ENCODE peak calls at places on chromosome 13, in ten cellular contexts. One of them, this sample, is unnamed.
A peak's percentile ranks its signal among the peaks of the same experiment; 100 is the strongest.

GRCh38 chr13:112885782-112886268 is 83.2 kb upstream of the MCF2L start:
- DNase-seq in ascending aorta: no peak
- DNase-seq in germinal center: no peak
- DNase-seq in stimulated activated CD8-positive, alpha-beta memory T cell treated with anti-CD3 and anti-CD28 coated beads, Interleukin-15, amount 100 ng/mL, for 24 hours: no peak
- DNase-seq in HEK293T: no peak
- DNase-seq in stimulated activated naive CD8-positive, alpha-beta T cell treated with anti-CD3 and anti-CD28 coated beads, Interleukin-15, Interleukin-2, amounts not matched to agents 100 U/mL and 50 U/mL, for 24 hours: no peak
- DNase-seq in bronchial epithelial cell: peak; percentile 74
- DNase-seq in NCI-H748 treated with DMSO at 0.1 percent for 48 hours: peak; percentile 74
- DNase-seq in hepatic stellate cell: peak; percentile 93
- DNase-seq in GM23248: peak; percentile 93
- DNase-seq in this sample: peak; percentile 38

GRCh38 chr13:28049880-28050871 is 50.2 kb downstream of the FLT3 start:
- DNase-seq in ascending aorta: no peak
- DNase-seq in germinal center: no peak
- DNase-seq in stimulated activated CD8-positive, alpha-beta memory T cell treated with anti-CD3 and anti-CD28 coated beads, Interleukin-15, amount 100 ng/mL, for 24 hours: no peak
- DNase-seq in HEK293T: no peak
- DNase-seq in stimulated activated naive CD8-positive, alpha-beta T cell treated with anti-CD3 and anti-CD28 coated beads, Interleukin-15, Interleukin-2, amounts not matched to agents 100 U/mL and 50 U/mL, for 24 hours: no peak
- DNase-seq in bronchial epithelial cell: no peak
- DNase-seq in NCI-H748 treated with DMSO at 0.1 percent for 48 hours: no peak
- DNase-seq in hepatic stellate cell: no peak
- DNase-seq in GM23248: no peak
- DNase-seq in this sample: no peak

GRCh38 chr13:39196957-39197644 is 158.8 kb downstream of the NHLRC3 start:
- DNase-seq in ascending aorta: no peak
- DNase-seq in germinal center: no peak
- DNase-seq in stimulated activated CD8-positive, alpha-beta memory T cell treated with anti-CD3 and anti-CD28 coated beads, Interleukin-15, amount 100 ng/mL, for 24 hours: no peak
- DNase-seq in HEK293T: no peak
- DNase-seq in stimulated activated naive CD8-positive, alpha-beta T cell treated with anti-CD3 and anti-CD28 coated beads, Interleukin-15, Interleukin-2, amounts not matched to agents 100 U/mL and 50 U/mL, for 24 hours: no peak
- DNase-seq in bronchial epithelial cell: peak; percentile 58
- DNase-seq in NCI-H748 treated with DMSO at 0.1 percent for 48 hours: no peak
- DNase-seq in hepatic stellate cell: no peak
- DNase-seq in GM23248: no peak
- DNase-seq in this sample: no peak

GRCh38 chr13:50358221-50358620 is 343.0 kb downstream of the KCNRG start:
- DNase-seq in ascending aorta: no peak
- DNase-seq in germinal center: no peak
- DNase-seq in stimulated activated CD8-positive, alpha-beta memory T cell treated with anti-CD3 and anti-CD28 coated beads, Interleukin-15, amount 100 ng/mL, for 24 hours: no peak
- DNase-seq in HEK293T: no peak
- DNase-seq in stimulated activated naive CD8-positive, alpha-beta T cell treated with anti-CD3 and anti-CD28 coated beads, Interleukin-15, Interleukin-2, amounts not matched to agents 100 U/mL and 50 U/mL, for 24 hours: no peak
- DNase-seq in bronchial epithelial cell: no peak
- DNase-seq in NCI-H748 treated with DMSO at 0.1 percent for 48 hours: no peak
- DNase-seq in hepatic stellate cell: no peak
- DNase-seq in GM23248: no peak
- DNase-seq in this sample: no peak

GRCh38 chr13:107205318-107206112 is 637.6 kb upstream of the ARGLU1 start:
- DNase-seq in ascending aorta: no peak
- DNase-seq in germinal center: peak; percentile 55
- DNase-seq in stimulated activated CD8-positive, alpha-beta memory T cell treated with anti-CD3 and anti-CD28 coated beads, Interleukin-15, amount 100 ng/mL, for 24 hours: peak; percentile 51
- DNase-seq in HEK293T: peak; percentile 46
- DNase-seq in stimulated activated naive CD8-positive, alpha-beta T cell treated with anti-CD3 and anti-CD28 coated beads, Interleukin-15, Interleukin-2, amounts not matched to agents 100 U/mL and 50 U/mL, for 24 hours: peak; percentile 71
- DNase-seq in bronchial epithelial cell: peak; percentile 19
- DNase-seq in NCI-H748 treated with DMSO at 0.1 percent for 48 hours: peak; percentile 64
- DNase-seq in hepatic stellate cell: peak; percentile 67
- DNase-seq in GM23248: peak; percentile 73
- DNase-seq in this sample: no peak

GRCh38 chr13:102798653-102799543 is at the start of the genes BIVM and POGLUT2:
- DNase-seq in ascending aorta: peak; percentile 65
- DNase-seq in germinal center: peak; percentile 70
- DNase-seq in stimulated activated CD8-positive, alpha-beta memory T cell treated with anti-CD3 and anti-CD28 coated beads, Interleukin-15, amount 100 ng/mL, for 24 hours: peak; percentile 53
- DNase-seq in HEK293T: peak; percentile 77
- DNase-seq in stimulated activated naive CD8-positive, alpha-beta T cell treated with anti-CD3 and anti-CD28 coated beads, Interleukin-15, Interleukin-2, amounts not matched to agents 100 U/mL and 50 U/mL, for 24 hours: peak; percentile 85
- DNase-seq in bronchial epithelial cell: peak; percentile 88
- DNase-seq in NCI-H748 treated with DMSO at 0.1 percent for 48 hours: peak; percentile 71
- DNase-seq in hepatic stellate cell: peak; percentile 97
- DNase-seq in GM23248: peak; percentile 97
- DNase-seq in this sample: peak; percentile 87

GRCh38 chr13:114071441-114071840 is 61.0 kb downstream of the RASA3 start:
- DNase-seq in ascending aorta: no peak
- DNase-seq in germinal center: no peak
- DNase-seq in stimulated activated CD8-positive, alpha-beta memory T cell treated with anti-CD3 and anti-CD28 coated beads, Interleukin-15, amount 100 ng/mL, for 24 hours: no peak
- DNase-seq in HEK293T: no peak
- DNase-seq in stimulated activated naive CD8-positive, alpha-beta T cell treated with anti-CD3 and anti-CD28 coated beads, Interleukin-15, Interleukin-2, amounts not matched to agents 100 U/mL and 50 U/mL, for 24 hours: no peak
- DNase-seq in bronchial epithelial cell: no peak
- DNase-seq in NCI-H748 treated with DMSO at 0.1 percent for 48 hours: no peak
- DNase-seq in hepatic stellate cell: no peak
- DNase-seq in GM23248: no peak
- DNase-seq in this sample: no peak

GRCh38 chr13:24997367-24997967 is 98.5 kb upstream of the PABPC3 start:
- DNase-seq in ascending aorta: no peak
- DNase-seq in germinal center: peak; percentile 14
- DNase-seq in stimulated activated CD8-positive, alpha-beta memory T cell treated with anti-CD3 and anti-CD28 coated beads, Interleukin-15, amount 100 ng/mL, for 24 hours: no peak
- DNase-seq in HEK293T: peak; percentile 5
- DNase-seq in stimulated activated naive CD8-positive, alpha-beta T cell treated with anti-CD3 and anti-CD28 coated beads, Interleukin-15, Interleukin-2, amounts not matched to agents 100 U/mL and 50 U/mL, for 24 hours: peak; percentile 18
- DNase-seq in bronchial epithelial cell: peak; percentile 26
- DNase-seq in NCI-H748 treated with DMSO at 0.1 percent for 48 hours: peak; percentile 83
- DNase-seq in hepatic stellate cell: peak; percentile 14
- DNase-seq in GM23248: peak; percentile 52
- DNase-seq in this sample: no peak

GRCh38 chr13:108302279-108302678 is 32.8 kb downstream of the TNFSF13B start:
- DNase-seq in ascending aorta: no peak
- DNase-seq in germinal center: no peak
- DNase-seq in stimulated activated CD8-positive, alpha-beta memory T cell treated with anti-CD3 and anti-CD28 coated beads, Interleukin-15, amount 100 ng/mL, for 24 hours: no peak
- DNase-seq in HEK293T: no peak
- DNase-seq in stimulated activated naive CD8-positive, alpha-beta T cell treated with anti-CD3 and anti-CD28 coated beads, Interleukin-15, Interleukin-2, amounts not matched to agents 100 U/mL and 50 U/mL, for 24 hours: no peak
- DNase-seq in bronchial epithelial cell: peak; percentile 52
- DNase-seq in NCI-H748 treated with DMSO at 0.1 percent for 48 hours: no peak
- DNase-seq in hepatic stellate cell: no peak
- DNase-seq in GM23248: no peak
- DNase-seq in this sample: no peak

GRCh38 chr13:31094331-31095015 is 67.2 kb downstream of the HSPH1 start:
- DNase-seq in ascending aorta: no peak
- DNase-seq in germinal center: no peak
- DNase-seq in stimulated activated CD8-positive, alpha-beta memory T cell treated with anti-CD3 and anti-CD28 coated beads, Interleukin-15, amount 100 ng/mL, for 24 hours: no peak
- DNase-seq in HEK293T: no peak
- DNase-seq in stimulated activated naive CD8-positive, alpha-beta T cell treated with anti-CD3 and anti-CD28 coated beads, Interleukin-15, Interleukin-2, amounts not matched to agents 100 U/mL and 50 U/mL, for 24 hours: no peak
- DNase-seq in bronchial epithelial cell: peak; percentile 86
- DNase-seq in NCI-H748 treated with DMSO at 0.1 percent for 48 hours: no peak
- DNase-seq in hepatic stellate cell: no peak
- DNase-seq in GM23248: no peak
- DNase-seq in this sample: no peak

GRCh38 chr13:40371531-40372125 is 294.8 kb downstream of the FOXO1 start:
- DNase-seq in ascending aorta: no peak
- DNase-seq in germinal center: no peak
- DNase-seq in stimulated activated CD8-positive, alpha-beta memory T cell treated with anti-CD3 and anti-CD28 coated beads, Interleukin-15, amount 100 ng/mL, for 24 hours: no peak
- DNase-seq in HEK293T: no peak
- DNase-seq in stimulated activated naive CD8-positive, alpha-beta T cell treated with anti-CD3 and anti-CD28 coated beads, Interleukin-15, Interleukin-2, amounts not matched to agents 100 U/mL and 50 U/mL, for 24 hours: no peak
- DNase-seq in bronchial epithelial cell: no peak
- DNase-seq in NCI-H748 treated with DMSO at 0.1 percent for 48 hours: no peak
- DNase-seq in hepatic stellate cell: no peak
- DNase-seq in GM23248: no peak
- DNase-seq in this sample: no peak

GRCh38 chr13:66859934-66860867 is 369.9 kb downstream of the PCDH9 start:
- DNase-seq in ascending aorta: no peak
- DNase-seq in germinal center: no peak
- DNase-seq in stimulated activated CD8-positive, alpha-beta memory T cell treated with anti-CD3 and anti-CD28 coated beads, Interleukin-15, amount 100 ng/mL, for 24 hours: no peak
- DNase-seq in HEK293T: no peak
- DNase-seq in stimulated activated naive CD8-positive, alpha-beta T cell treated with anti-CD3 and anti-CD28 coated beads, Interleukin-15, Interleukin-2, amounts not matched to agents 100 U/mL and 50 U/mL, for 24 hours: no peak
- DNase-seq in bronchial epithelial cell: no peak
- DNase-seq in NCI-H748 treated with DMSO at 0.1 percent for 48 hours: peak; percentile 76
- DNase-seq in hepatic stellate cell: no peak
- DNase-seq in GM23248: no peak
- DNase-seq in this sample: no peak

GRCh38 chr13:19967619-19968018 is 9.1 kb downstream of the ZMYM2 start:
- DNase-seq in ascending aorta: no peak
- DNase-seq in germinal center: no peak
- DNase-seq in stimulated activated CD8-positive, alpha-beta memory T cell treated with anti-CD3 and anti-CD28 coated beads, Interleukin-15, amount 100 ng/mL, for 24 hours: no peak
- DNase-seq in HEK293T: no peak
- DNase-seq in stimulated activated naive CD8-positive, alpha-beta T cell treated with anti-CD3 and anti-CD28 coated beads, Interleukin-15, Interleukin-2, amounts not matched to agents 100 U/mL and 50 U/mL, for 24 hours: no peak
- DNase-seq in bronchial epithelial cell: no peak
- DNase-seq in NCI-H748 treated with DMSO at 0.1 percent for 48 hours: no peak
- DNase-seq in hepatic stellate cell: no peak
- DNase-seq in GM23248: no peak
- DNase-seq in this sample: no peak

GRCh38 chr13:24106429-24106828 is 54.1 kb upstream of the SPATA13 start:
- DNase-seq in ascending aorta: no peak
- DNase-seq in germinal center: no peak
- DNase-seq in stimulated activated CD8-positive, alpha-beta memory T cell treated with anti-CD3 and anti-CD28 coated beads, Interleukin-15, amount 100 ng/mL, for 24 hours: no peak
- DNase-seq in HEK293T: no peak
- DNase-seq in stimulated activated naive CD8-positive, alpha-beta T cell treated with anti-CD3 and anti-CD28 coated beads, Interleukin-15, Interleukin-2, amounts not matched to agents 100 U/mL and 50 U/mL, for 24 hours: no peak
- DNase-seq in bronchial epithelial cell: no peak
- DNase-seq in NCI-H748 treated with DMSO at 0.1 percent for 48 hours: no peak
- DNase-seq in hepatic stellate cell: no peak
- DNase-seq in GM23248: no peak
- DNase-seq in this sample: no peak

GRCh38 chr13:26025196-26025595 is 26.6 kb downstream of the SHISA2 start:
- DNase-seq in ascending aorta: no peak
- DNase-seq in germinal center: no peak
- DNase-seq in stimulated activated CD8-positive, alpha-beta memory T cell treated with anti-CD3 and anti-CD28 coated beads, Interleukin-15, amount 100 ng/mL, for 24 hours: no peak
- DNase-seq in HEK293T: no peak
- DNase-seq in stimulated activated naive CD8-positive, alpha-beta T cell treated with anti-CD3 and anti-CD28 coated beads, Interleukin-15, Interleukin-2, amounts not matched to agents 100 U/mL and 50 U/mL, for 24 hours: no peak
- DNase-seq in bronchial epithelial cell: no peak
- DNase-seq in NCI-H748 treated with DMSO at 0.1 percent for 48 hours: no peak
- DNase-seq in hepatic stellate cell: no peak
- DNase-seq in GM23248: no peak
- DNase-seq in this sample: no peak

GRCh38 chr13:22740264-22740663 is 440.5 kb upstream of the SGCG start:
- DNase-seq in ascending aorta: no peak
- DNase-seq in germinal center: no peak
- DNase-seq in stimulated activated CD8-positive, alpha-beta memory T cell treated with anti-CD3 and anti-CD28 coated beads, Interleukin-15, amount 100 ng/mL, for 24 hours: no peak
- DNase-seq in HEK293T: no peak
- DNase-seq in stimulated activated naive CD8-positive, alpha-beta T cell treated with anti-CD3 and anti-CD28 coated beads, Interleukin-15, Interleukin-2, amounts not matched to agents 100 U/mL and 50 U/mL, for 24 hours: no peak
- DNase-seq in bronchial epithelial cell: peak; percentile 2
- DNase-seq in NCI-H748 treated with DMSO at 0.1 percent for 48 hours: peak; percentile 65
- DNase-seq in hepatic stellate cell: no peak
- DNase-seq in GM23248: no peak
- DNase-seq in this sample: peak; percentile 0

GRCh38 chr13:75324413-75324940 is 157.5 kb downstream of the TBC1D4 start:
- DNase-seq in ascending aorta: no peak
- DNase-seq in germinal center: no peak
- DNase-seq in stimulated activated CD8-positive, alpha-beta memory T cell treated with anti-CD3 and anti-CD28 coated beads, Interleukin-15, amount 100 ng/mL, for 24 hours: no peak
- DNase-seq in HEK293T: no peak
- DNase-seq in stimulated activated naive CD8-positive, alpha-beta T cell treated with anti-CD3 and anti-CD28 coated beads, Interleukin-15, Interleukin-2, amounts not matched to agents 100 U/mL and 50 U/mL, for 24 hours: no peak
- DNase-seq in bronchial epithelial cell: no peak
- DNase-seq in NCI-H748 treated with DMSO at 0.1 percent for 48 hours: no peak
- DNase-seq in hepatic stellate cell: peak; percentile 11
- DNase-seq in GM23248: no peak
- DNase-seq in this sample: no peak

GRCh38 chr13:43879323-43880181 is at the start of the genes CCDC122 and LACC1:
- DNase-seq in ascending aorta: peak; percentile 18
- DNase-seq in germinal center: peak; percentile 81
- DNase-seq in stimulated activated CD8-positive, alpha-beta memory T cell treated with anti-CD3 and anti-CD28 coated beads, Interleukin-15, amount 100 ng/mL, for 24 hours: peak; percentile 62
- DNase-seq in HEK293T: peak; percentile 81
- DNase-seq in stimulated activated naive CD8-positive, alpha-beta T cell treated with anti-CD3 and anti-CD28 coated beads, Interleukin-15, Interleukin-2, amounts not matched to agents 100 U/mL and 50 U/mL, for 24 hours: peak; percentile 82
- DNase-seq in bronchial epithelial cell: peak; percentile 65
- DNase-seq in NCI-H748 treated with DMSO at 0.1 percent for 48 hours: peak; percentile 57
- DNase-seq in hepatic stellate cell: peak; percentile 85
- DNase-seq in GM23248: peak; percentile 96
- DNase-seq in this sample: no peak